ENCODE peak calls at places on chromosome 16, in nine cellular contexts. D is psoas muscle; X is Ammon's horn; M is activated CD8-positive, alpha-beta T cell treated with anti-CD3 and anti-CD28 coated beads, Interleukin-2, amount 10 ng/mL, durations not matched to agents 7 days and 5 days; E is HT1080; Z is stimulated activated naive B cell treated with anti-CD40 and anti-IgM and Interleukin-4, amounts not matched to agents 10 μg/mL and 1 μg/mL and 100 μg/mL, for 72 hours; H is HepG2; C is RWPE1; T is HEK293T. R is an unnamed sample.

GRCh38 chr16:54346046-54346445 is 59.5 kb upstream of the IRX3 start:
- DNase-seq in D (no peak), X (no peak), M (no peak), E (no peak), Z (no peak), H (no peak), C (no peak), T (no peak), R (no peak)

GRCh38 chr16:11571549-11571948 is 15.2 kb downstream of the LITAF start:
- DNase-seq in D (no peak), X (no peak), M (no peak), E (no peak), Z (no peak), H (no peak), C (no peak), T (no peak), R (no peak)

GRCh38 chr16:2820836-2821482 is 3.9 kb downstream of the PRSS21 start:
- DNase-seq in D (no peak), X (no peak), M (no peak), E (no peak), Z (no peak), H (no peak), C (no peak), T (no peak), R (no peak)

GRCh38 chr16:48607056-48607825 is 2.7 kb downstream of the N4BP1 start:
- DNase-seq in D (no peak), X (no peak), M (no peak), E (no peak), Z (no peak), H (no peak), C (peak), T (no peak), R (no peak)

GRCh38 chr16:53056528-53056881 is 1.7 kb downstream of the CHD9 start:
- DNase-seq in D (no peak), X (no peak), M (no peak), E (no peak), Z (no peak), H (peak), C (no peak), T (no peak), R (peak)

GRCh38 chr16:89090669-89091426 is 2.8 kb upstream of the ACSF3 start:
- DNase-seq in D (no peak), X (no peak), M (no peak), E (no peak), Z (no peak), H (no peak), C (no peak), T (no peak), R (no peak)

GRCh38 chr16:1612320-1613111 is at the start of gene CRAMP1:
- DNase-seq in D (no peak), X (no peak), M (peak), E (no peak), Z (peak), H (no peak), C (peak), T (peak), R (peak)

GRCh38 chr16:85461814-85462404 is 151.2 kb upstream of the GSE1 start:
- DNase-seq in D (no peak), X (no peak), M (no peak), E (no peak), Z (no peak), H (no peak), C (no peak), T (peak), R (peak)

GRCh38 chr16:21301168-21301894 is 23.2 kb upstream of the CRYM start:
- DNase-seq in D (peak), X (peak), M (peak), E (peak), Z (peak), H (peak), C (peak), T (peak), R (peak)

GRCh38 chr16:14095883-14096551 is 24.9 kb downstream of the MRTFB start:
- DNase-seq in D (no peak), X (no peak), M (no peak), E (peak), Z (no peak), H (no peak), C (no peak), T (no peak), R (no peak)

GRCh38 chr16:27259710-27260109 is 8.9 kb downstream of the NSMCE1 start:
- DNase-seq in D (no peak), X (no peak), M (no peak), E (no peak), Z (no peak), H (no peak), C (no peak), T (no peak), R (no peak)

GRCh38 chr16:28603381-28604185 is 6.3 kb downstream of the SULT1A1 start:
- DNase-seq in D (no peak), X (no peak), M (no peak), E (no peak), Z (no peak), H (no peak), C (no peak), T (no peak), R (no peak)

GRCh38 chr16:4257646-4258556 is 14.9 kb downstream of the TFAP4 start:
- DNase-seq in D (peak), X (no peak), M (no peak), E (no peak), Z (no peak), H (no peak), C (no peak), T (no peak), R (no peak)

GRCh38 chr16:89324056-89325010 is 106.8 kb downstream of the ZNF778 start:
- DNase-seq in D (no peak), X (no peak), M (no peak), E (peak), Z (no peak), H (no peak), C (no peak), T (no peak), R (no peak)

GRCh38 chr16:2992383-2993081 is 12.3 kb upstream of the PKMYT1 start:
- DNase-seq in D (no peak), X (no peak), M (no peak), E (no peak), Z (no peak), H (no peak), C (peak), T (no peak), R (no peak)

R was measured in OCI-M1.